ENCODE peak calls at places on chromosomes 7 and 10, in eight cellular contexts. One of them, this sample, is unnamed. For H3K4me1, the result is how much of the 10 kb centered on the place peaks cover.

GRCh38 chr7:55587687-55588378 is 15.5 kb upstream of the VOPP1 start:
- DNase-seq in HCT116: no peak
- DNase-seq in PC-9: no peak
- DNase-seq in neural progenitor cell: no peak
- DNase-seq in colonic mucosa: no peak
- DNase-seq in hepatocyte: no peak
- DNase-seq in GM12878: no peak
- DNase-seq in fibroblast of lung: no peak
- DNase-seq in this sample: no peak

GRCh38 chr10:84177541-84178386 is 4.2 kb downstream of the GPR15LG start:
- DNase-seq in HCT116: no peak
- DNase-seq in PC-9: no peak
- DNase-seq in neural progenitor cell: no peak
- DNase-seq in colonic mucosa: no peak
- DNase-seq in hepatocyte: no peak
- DNase-seq in GM12878: no peak
- DNase-seq in fibroblast of lung: no peak
- DNase-seq in this sample: peak

GRCh38 chr7:16648551-16648950 is 2.6 kb downstream of the BZW2 start:
- DNase-seq in HCT116: no peak
- DNase-seq in PC-9: no peak
- DNase-seq in neural progenitor cell: peak
- DNase-seq in colonic mucosa: peak
- DNase-seq in hepatocyte: no peak
- DNase-seq in GM12878: no peak
- DNase-seq in fibroblast of lung: no peak
- DNase-seq in this sample: no peak

GRCh38 chr7:18872344-18872743 is 245.1 kb downstream of the TWIST1 start:
- DNase-seq in HCT116: no peak
- DNase-seq in PC-9: no peak
- DNase-seq in neural progenitor cell: no peak
- DNase-seq in colonic mucosa: no peak
- DNase-seq in hepatocyte: no peak
- DNase-seq in GM12878: no peak
- DNase-seq in fibroblast of lung: no peak
- DNase-seq in this sample: no peak

GRCh38 chr10:109429956-109430760 is 493.2 kb downstream of the XPNPEP1 start:
- DNase-seq in HCT116: no peak
- DNase-seq in PC-9: no peak
- DNase-seq in neural progenitor cell: no peak
- DNase-seq in colonic mucosa: no peak
- DNase-seq in hepatocyte: no peak
- DNase-seq in GM12878: no peak
- DNase-seq in fibroblast of lung: peak
- DNase-seq in this sample: no peak

GRCh38 chr7:151754142-151754590 is 122.7 kb downstream of the PRKAG2 start:
- DNase-seq in HCT116: peak
- DNase-seq in PC-9: peak
- DNase-seq in neural progenitor cell: peak
- DNase-seq in colonic mucosa: peak
- DNase-seq in hepatocyte: peak
- DNase-seq in GM12878: no peak
- DNase-seq in fibroblast of lung: peak
- DNase-seq in this sample: peak

GRCh38 chr7:99111591-99111990 is 32.3 kb downstream of the SMURF1 start:
- DNase-seq in HCT116: no peak
- DNase-seq in PC-9: peak
- DNase-seq in neural progenitor cell: no peak
- DNase-seq in colonic mucosa: no peak
- DNase-seq in hepatocyte: no peak
- DNase-seq in GM12878: no peak
- DNase-seq in fibroblast of lung: no peak
- DNase-seq in this sample: no peak

GRCh38 chr7:25860206-25860881 is 291.7 kb upstream of the NFE2L3 start:
- DNase-seq in HCT116: no peak
- DNase-seq in PC-9: no peak
- DNase-seq in neural progenitor cell: peak
- DNase-seq in colonic mucosa: no peak
- DNase-seq in hepatocyte: no peak
- DNase-seq in GM12878: no peak
- DNase-seq in fibroblast of lung: no peak
- DNase-seq in this sample: no peak

GRCh38 chr10:23359692-23360380 is 15.2 kb upstream of the C10orf67 start:
- DNase-seq in HCT116: no peak
- DNase-seq in PC-9: no peak
- DNase-seq in neural progenitor cell: no peak
- DNase-seq in colonic mucosa: no peak
- DNase-seq in hepatocyte: no peak
- DNase-seq in GM12878: no peak
- DNase-seq in fibroblast of lung: no peak
- DNase-seq in this sample: no peak

GRCh38 chr10:112713411-112713810 is 236.6 kb upstream of the TCF7L2 start:
- DNase-seq in HCT116: no peak
- DNase-seq in PC-9: no peak
- DNase-seq in neural progenitor cell: no peak
- DNase-seq in colonic mucosa: no peak
- DNase-seq in hepatocyte: no peak
- DNase-seq in GM12878: no peak
- DNase-seq in fibroblast of lung: peak
- DNase-seq in this sample: no peak

GRCh38 chr7:101951757-101952156 is 134.3 kb downstream of the CUX1 start:
- DNase-seq in HCT116: no peak
- DNase-seq in PC-9: no peak
- DNase-seq in neural progenitor cell: no peak
- DNase-seq in colonic mucosa: no peak
- DNase-seq in hepatocyte: no peak
- DNase-seq in GM12878: no peak
- DNase-seq in fibroblast of lung: no peak
- DNase-seq in this sample: no peak

GRCh38 chr7:108282427-108282996 is 152.4 kb upstream of the LAMB4 start:
- DNase-seq in HCT116: no peak
- DNase-seq in PC-9: no peak
- DNase-seq in neural progenitor cell: no peak
- DNase-seq in colonic mucosa: no peak
- DNase-seq in hepatocyte: no peak
- DNase-seq in GM12878: no peak
- DNase-seq in fibroblast of lung: peak
- DNase-seq in this sample: no peak

GRCh38 chr10:73908853-73909611 is 1.9 kb upstream of the PLAU start:
- DNase-seq in HCT116: no peak
- DNase-seq in PC-9: peak
- DNase-seq in neural progenitor cell: no peak
- DNase-seq in colonic mucosa: peak
- DNase-seq in hepatocyte: peak
- DNase-seq in GM12878: peak
- DNase-seq in fibroblast of lung: peak
- DNase-seq in this sample: no peak

GRCh38 chr7:143507094-143507518 is 29.4 kb downstream of the TAS2R41 start:
- DNase-seq in HCT116: no peak
- DNase-seq in PC-9: no peak
- DNase-seq in neural progenitor cell: no peak
- DNase-seq in colonic mucosa: no peak
- DNase-seq in hepatocyte: no peak
- DNase-seq in GM12878: no peak
- DNase-seq in fibroblast of lung: no peak
- DNase-seq in this sample: no peak

GRCh38 chr7:143504215-143504936 is 26.7 kb downstream of the TAS2R41 start:
- DNase-seq in HCT116: no peak
- DNase-seq in PC-9: no peak
- DNase-seq in neural progenitor cell: no peak
- DNase-seq in colonic mucosa: no peak
- DNase-seq in hepatocyte: no peak
- DNase-seq in GM12878: no peak
- DNase-seq in fibroblast of lung: no peak
- DNase-seq in this sample: no peak

GRCh38 chr7:143505845-143506244 is 28.2 kb downstream of the TAS2R41 start:
- DNase-seq in HCT116: no peak
- DNase-seq in PC-9: no peak
- DNase-seq in neural progenitor cell: no peak
- DNase-seq in colonic mucosa: no peak
- DNase-seq in hepatocyte: no peak
- DNase-seq in GM12878: no peak
- DNase-seq in fibroblast of lung: no peak
- DNase-seq in this sample: no peak

GRCh38 chr7:143503261-143503660 is 25.6 kb downstream of the TAS2R41 start:
- DNase-seq in HCT116: no peak
- DNase-seq in PC-9: no peak
- DNase-seq in neural progenitor cell: no peak
- DNase-seq in colonic mucosa: no peak
- DNase-seq in hepatocyte: no peak
- DNase-seq in GM12878: no peak
- DNase-seq in fibroblast of lung: no peak
- DNase-seq in this sample: no peak

DNA sequence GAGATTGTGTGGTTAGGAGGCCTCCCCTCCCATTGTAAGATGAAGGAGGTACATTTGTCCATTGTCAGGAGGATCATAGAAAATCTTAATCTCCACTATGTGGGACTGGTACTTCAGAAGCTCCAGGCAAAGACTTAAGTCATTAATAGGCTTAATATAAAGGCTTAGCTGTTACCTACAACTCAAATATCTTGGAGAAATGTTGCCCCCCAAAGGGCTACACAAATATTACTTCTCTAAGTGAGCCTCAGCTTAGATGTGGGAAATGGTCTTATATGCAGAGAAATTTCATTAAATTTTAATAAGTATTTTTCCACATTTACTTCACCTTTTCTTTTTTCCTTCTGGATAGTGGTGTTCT is 27.2 kb downstream of the TAS2R41 start:
- DNase-seq in HCT116: no peak
- DNase-seq in PC-9: no peak
- DNase-seq in neural progenitor cell: no peak
- DNase-seq in colonic mucosa: no peak
- DNase-seq in hepatocyte: no peak
- DNase-seq in GM12878: no peak
- DNase-seq in fibroblast of lung: no peak
- DNase-seq in this sample: no peak
- TF ChIP-seq CTCF in HCT116: peak
- TF ChIP-seq CTCF in PC-9: peak
- TF ChIP-seq CTCF in neural progenitor cell: no peak
- TF ChIP-seq CTCF in colonic mucosa: no peak
- TF ChIP-seq CTCF in hepatocyte: no peak
- TF ChIP-seq CTCF in GM12878: no peak
- TF ChIP-seq CTCF in fibroblast of lung: peak
- TF ChIP-seq CTCF in this sample: no peak

GRCh38 chr10:123135415-123136141 is at the start of gene HMX3:
- DNase-seq in HCT116: no peak
- DNase-seq in PC-9: no peak
- DNase-seq in neural progenitor cell: peak
- DNase-seq in colonic mucosa: no peak
- DNase-seq in hepatocyte: no peak
- DNase-seq in GM12878: no peak
- DNase-seq in fibroblast of lung: no peak
- DNase-seq in this sample: no peak

GRCh38 chr10:123136221-123136805 is 543 bp downstream of the HMX3 start:
- DNase-seq in HCT116: no peak
- DNase-seq in PC-9: no peak
- DNase-seq in neural progenitor cell: no peak
- DNase-seq in colonic mucosa: no peak
- DNase-seq in hepatocyte: no peak
- DNase-seq in GM12878: no peak
- DNase-seq in fibroblast of lung: no peak
- DNase-seq in this sample: no peak

GRCh38 chr10:123134058-123134914 is 1.5 kb upstream of the HMX3 start:
- DNase-seq in HCT116: no peak
- DNase-seq in PC-9: no peak
- DNase-seq in neural progenitor cell: peak
- DNase-seq in colonic mucosa: no peak
- DNase-seq in hepatocyte: no peak
- DNase-seq in GM12878: no peak
- DNase-seq in fibroblast of lung: no peak
- DNase-seq in this sample: no peak

GRCh38 chr10:123133511-123133910 is 2.3 kb upstream of the HMX3 start:
- DNase-seq in HCT116: no peak
- DNase-seq in PC-9: no peak
- DNase-seq in neural progenitor cell: no peak
- DNase-seq in colonic mucosa: no peak
- DNase-seq in hepatocyte: no peak
- DNase-seq in GM12878: no peak
- DNase-seq in fibroblast of lung: no peak
- DNase-seq in this sample: no peak

GRCh38 chr10:123134915-123135414 is 805 bp upstream of the HMX3 start:
- DNase-seq in HCT116: no peak
- DNase-seq in PC-9: no peak
- DNase-seq in neural progenitor cell: peak
- DNase-seq in colonic mucosa: no peak
- DNase-seq in hepatocyte: no peak
- DNase-seq in GM12878: no peak
- DNase-seq in fibroblast of lung: no peak
- DNase-seq in this sample: no peak
- H3K4me1 ChIP-seq in HCT116: under half
- H3K4me1 ChIP-seq in PC-9: under half
- H3K4me1 ChIP-seq in neural progenitor cell: under half
- H3K4me1 ChIP-seq in colonic mucosa: under half
- H3K4me1 ChIP-seq in hepatocyte: under half
- H3K4me1 ChIP-seq in GM12878: under half
- H3K4me1 ChIP-seq in fibroblast of lung: under half
- H3K4me1 ChIP-seq in this sample: under half

GRCh38 chr7:121510302-121510701 is 114.2 kb upstream of the FAM3C start:
- DNase-seq in HCT116: no peak
- DNase-seq in PC-9: no peak
- DNase-seq in neural progenitor cell: peak
- DNase-seq in colonic mucosa: no peak
- DNase-seq in hepatocyte: peak
- DNase-seq in GM12878: no peak
- DNase-seq in fibroblast of lung: no peak
- DNase-seq in this sample: no peak
- TF ChIP-seq CTCF in HCT116: peak
- TF ChIP-seq CTCF in PC-9: no peak
- TF ChIP-seq CTCF in neural progenitor cell: peak
- TF ChIP-seq CTCF in colonic mucosa: no peak
- TF ChIP-seq CTCF in hepatocyte: peak
- TF ChIP-seq CTCF in GM12878: no peak
- TF ChIP-seq CTCF in fibroblast of lung: no peak
- TF ChIP-seq CTCF in this sample: no peak

GRCh38 chr10:119304541-119304940 is 97.2 kb downstream of the GRK5 start:
- DNase-seq in HCT116: no peak
- DNase-seq in PC-9: no peak
- DNase-seq in neural progenitor cell: no peak
- DNase-seq in colonic mucosa: no peak
- DNase-seq in hepatocyte: no peak
- DNase-seq in GM12878: no peak
- DNase-seq in fibroblast of lung: no peak
- DNase-seq in this sample: no peak

GRCh38 chr10:119306514-119306951 is 99.2 kb downstream of the GRK5 start:
- DNase-seq in HCT116: no peak
- DNase-seq in PC-9: peak
- DNase-seq in neural progenitor cell: no peak
- DNase-seq in colonic mucosa: no peak
- DNase-seq in hepatocyte: peak
- DNase-seq in GM12878: peak
- DNase-seq in fibroblast of lung: peak
- DNase-seq in this sample: no peak

GRCh38 chr10:119306964-119307363 is 99.6 kb downstream of the GRK5 start:
- DNase-seq in HCT116: no peak
- DNase-seq in PC-9: no peak
- DNase-seq in neural progenitor cell: no peak
- DNase-seq in colonic mucosa: no peak
- DNase-seq in hepatocyte: no peak
- DNase-seq in GM12878: no peak
- DNase-seq in fibroblast of lung: peak
- DNase-seq in this sample: no peak

GRCh38 chr10:119303886-119304285 is 96.5 kb downstream of the GRK5 start:
- DNase-seq in HCT116: no peak
- DNase-seq in PC-9: peak
- DNase-seq in neural progenitor cell: no peak
- DNase-seq in colonic mucosa: no peak
- DNase-seq in hepatocyte: peak
- DNase-seq in GM12878: no peak
- DNase-seq in fibroblast of lung: no peak
- DNase-seq in this sample: no peak

GRCh38 chr10:119305860-119306513 is 98.6 kb downstream of the GRK5 start:
- DNase-seq in HCT116: peak
- DNase-seq in PC-9: peak
- DNase-seq in neural progenitor cell: no peak
- DNase-seq in colonic mucosa: peak
- DNase-seq in hepatocyte: peak
- DNase-seq in GM12878: peak
- DNase-seq in fibroblast of lung: peak
- DNase-seq in this sample: no peak
- H3K4me1 ChIP-seq in HCT116: under half
- H3K4me1 ChIP-seq in PC-9: half or more
- H3K4me1 ChIP-seq in neural progenitor cell: under half
- H3K4me1 ChIP-seq in colonic mucosa: under half
- H3K4me1 ChIP-seq in hepatocyte: under half
- H3K4me1 ChIP-seq in GM12878: half or more
- H3K4me1 ChIP-seq in fibroblast of lung: under half
- H3K4me1 ChIP-seq in this sample: under half

This sample was measured in prostate gland.